ENCODE peak calls at places on chromosome 20, in ten cellular contexts. G is dorsolateral prefrontal cortex, U is Calu3, S is neural crest cell, C is endothelial cell, V is BE2C, F is GM13976, J is choroid plexus epithelial cell, H is right lobe of liver, I is cardiac fibroblast. M is an unnamed sample.

GRCh38 chr20:50267041-50267865 is 76.6 kb downstream of the CEBPB start:
- DNase-seq in G (no peak), U (peak), S (no peak), C (no peak), V (no peak), F (no peak), J (peak), H (no peak), I (peak), M (no peak)

GRCh38 chr20:3760980-3761379 is 6.6 kb downstream of the ADISSP start:
- DNase-seq in G (no peak), U (no peak), S (no peak), C (no peak), V (no peak), F (no peak), J (no peak), H (no peak), I (no peak), M (peak)

GRCh38 chr20:25288291-25289181 is 40.7 kb downstream of the PYGB start:
- DNase-seq in G (peak), U (no peak), S (no peak), C (no peak), V (peak), F (peak), J (no peak), H (peak), I (no peak), M (no peak)

GRCh38 chr20:44911264-44911921 is 1.5 kb downstream of the PABPC1L start:
- DNase-seq in G (no peak), U (peak), S (peak), C (peak), V (peak), F (peak), J (peak), H (peak), I (peak), M (peak)

GRCh38 chr20:34495928-34496327 is 20.3 kb upstream of the DYNLRB1 start:
- DNase-seq in G (no peak), U (no peak), S (no peak), C (no peak), V (no peak), F (no peak), J (no peak), H (no peak), I (no peak), M (no peak)

GRCh38 chr20:23136893-23137745 is 51.0 kb upstream of the CD93 start:
- DNase-seq in G (no peak), U (peak), S (no peak), C (no peak), V (no peak), F (no peak), J (no peak), H (peak), I (no peak), M (no peak)

GRCh38 chr20:62707981-62708521 is 585 bp upstream of the NTSR1 start:
- DNase-seq in G (no peak), U (peak), S (no peak), C (peak), V (peak), F (no peak), J (no peak), H (no peak), I (no peak), M (no peak)

GRCh38 chr20:23086056-23086551 is at the start of gene CD93:
- DNase-seq in G (no peak), U (no peak), S (no peak), C (peak), V (no peak), F (peak), J (peak), H (no peak), I (peak), M (no peak)

GRCh38 chr20:5085380-5085779 is 34.4 kb downstream of the PCNA start:
- DNase-seq in G (no peak), U (no peak), S (no peak), C (no peak), V (no peak), F (no peak), J (no peak), H (no peak), I (no peak), M (no peak)

GRCh38 chr20:4230651-4231050 is 215.3 kb upstream of the RNF24 start:
- DNase-seq in G (no peak), U (no peak), S (no peak), C (no peak), V (no peak), F (no peak), J (no peak), H (no peak), I (no peak), M (peak)

GRCh38 chr20:1292620-1293019 is 26.5 kb downstream of the SNPH start:
- DNase-seq in G (no peak), U (no peak), S (no peak), C (no peak), V (no peak), F (no peak), J (no peak), H (no peak), I (no peak), M (no peak)

GRCh38 chr20:10501377-10501776 is 66.3 kb downstream of the SLX4IP start:
- DNase-seq in G (no peak), U (no peak), S (no peak), C (no peak), V (no peak), F (no peak), J (no peak), H (no peak), I (peak), M (no peak)

GRCh38 chr20:57244627-57245214 is 21.7 kb downstream of the BMP7 start:
- DNase-seq in G (no peak), U (no peak), S (no peak), C (no peak), V (peak), F (no peak), J (no peak), H (no peak), I (no peak), M (no peak)
- TF ChIP-seq CTCF in G (no peak), U (no peak), S (no peak), C (no peak), V (peak), F (no peak), J (no peak), H (no peak), I (no peak), M (no peak)

DNA sequence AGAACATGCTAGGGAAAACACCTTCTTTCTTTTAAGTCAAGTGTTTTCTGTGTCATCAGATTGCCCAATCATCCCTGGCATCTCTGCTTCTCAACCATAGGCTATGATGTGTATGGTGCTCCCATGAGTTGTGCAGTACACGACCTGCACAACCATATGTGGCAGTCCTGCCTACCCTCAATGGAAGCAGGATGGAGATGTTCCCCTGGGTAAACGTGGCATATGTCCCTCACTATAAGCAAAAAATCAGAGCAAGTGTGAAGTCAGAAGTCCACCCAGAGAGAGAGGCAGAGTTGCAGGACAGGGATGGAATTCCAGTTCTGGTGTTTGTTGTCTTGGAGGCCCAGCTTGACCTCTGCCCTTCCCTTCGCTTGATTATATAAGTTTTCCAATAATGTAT is 10.3 kb upstream of the SNHG17 start:
- DNase-seq in G (no peak), U (no peak), S (no peak), C (no peak), V (no peak), F (no peak), J (no peak), H (no peak), I (no peak), M (no peak)
- TF ChIP-seq CTCF in G (no peak), U (no peak), S (no peak), C (no peak), V (no peak), F (no peak), J (no peak), H (no peak), I (no peak), M (no peak)

DNA sequence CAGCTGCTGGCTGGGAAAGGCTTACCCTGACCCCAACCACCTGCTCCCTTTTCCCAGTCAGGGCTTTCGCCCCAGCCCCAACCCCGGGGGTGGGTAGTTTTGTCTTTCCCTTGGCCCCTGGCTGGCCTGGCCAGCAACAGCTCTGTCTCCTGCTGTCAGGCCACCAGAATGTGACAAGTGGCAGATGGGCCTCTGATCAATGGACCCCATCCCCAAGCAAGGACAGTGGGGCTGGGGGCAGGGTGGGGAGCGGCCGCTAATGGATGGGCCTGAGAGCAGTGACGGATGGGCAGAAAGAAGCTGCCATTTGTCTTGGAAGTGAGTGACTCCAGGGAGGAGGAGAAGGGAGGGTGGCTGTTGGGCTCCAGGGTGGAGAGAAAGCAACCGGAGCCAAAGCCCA is 121.6 kb downstream of the DHX35 start:
- DNase-seq in G (no peak), U (no peak), S (no peak), C (no peak), V (no peak), F (no peak), J (no peak), H (no peak), I (no peak), M (no peak)
- TF ChIP-seq CTCF in G (no peak), U (no peak), S (no peak), C (no peak), V (no peak), F (no peak), J (no peak), H (no peak), I (no peak), M (no peak)

DNA sequence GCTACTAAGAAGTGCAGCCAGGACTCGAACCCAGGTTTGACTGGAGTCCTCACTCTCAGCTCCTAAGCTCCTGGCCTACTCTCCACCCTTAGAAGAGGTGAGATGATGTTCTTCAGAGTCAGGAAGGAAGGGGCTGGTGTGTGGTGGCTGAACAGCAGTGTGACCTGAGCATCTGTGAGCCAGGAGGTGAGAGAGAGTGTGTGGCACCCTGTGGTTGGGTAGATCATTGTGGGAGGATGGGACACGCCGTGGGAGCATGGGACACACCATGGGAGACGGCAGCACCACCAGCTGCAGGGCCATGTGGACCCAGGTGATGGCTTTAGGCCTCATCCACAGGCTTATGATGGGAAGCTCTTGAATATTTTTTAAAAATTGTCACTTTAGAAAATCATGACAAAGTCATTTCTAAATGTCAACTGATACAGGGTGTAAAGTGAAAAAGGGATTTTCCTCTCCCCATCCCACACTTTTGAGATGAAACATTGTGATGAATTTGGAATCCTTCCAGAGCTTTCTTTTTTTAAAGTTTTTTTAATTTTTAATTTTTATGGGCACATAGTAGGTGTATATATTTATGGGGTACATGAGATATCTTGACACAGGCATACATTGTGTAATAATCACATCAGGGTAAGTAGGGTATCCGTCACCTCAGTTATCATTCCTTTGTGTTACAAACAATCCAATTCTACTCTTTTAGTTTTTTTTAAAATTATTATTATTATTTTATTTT is 31.6 kb downstream of the SRC start:
- DNase-seq in G (no peak), U (no peak), S (no peak), C (no peak), V (no peak), F (no peak), J (no peak), H (peak), I (no peak), M (no peak)
- TF ChIP-seq CTCF in G (no peak), U (no peak), S (no peak), C (no peak), V (no peak), F (no peak), J (no peak), H (no peak), I (no peak), M (no peak)

GRCh38 chr20:20571068-20571780 is 141.2 kb downstream of the RALGAPA2 start:
- DNase-seq in G (no peak), U (no peak), S (no peak), C (no peak), V (no peak), F (no peak), J (no peak), H (no peak), I (no peak), M (no peak)
- TF ChIP-seq CTCF in G (no peak), U (no peak), S (no peak), C (no peak), V (no peak), F (no peak), J (no peak), H (no peak), I (no peak), M (no peak)

GRCh38 chr20:42959996-42960395 is 229.7 kb downstream of the PTPRT start:
- DNase-seq in G (no peak), U (no peak), S (no peak), C (no peak), V (no peak), F (no peak), J (no peak), H (no peak), I (no peak), M (no peak)

GRCh38 chr20:42949865-42950264 is 239.8 kb downstream of the PTPRT start:
- DNase-seq in G (no peak), U (peak), S (no peak), C (no peak), V (no peak), F (no peak), J (no peak), H (no peak), I (no peak), M (no peak)

GRCh38 chr20:42957014-42957694 is 232.6 kb downstream of the PTPRT start:
- DNase-seq in G (no peak), U (peak), S (no peak), C (no peak), V (no peak), F (no peak), J (no peak), H (no peak), I (no peak), M (no peak)

GRCh38 chr20:42958367-42959112 is 231.2 kb downstream of the PTPRT start:
- DNase-seq in G (no peak), U (no peak), S (no peak), C (no peak), V (no peak), F (no peak), J (no peak), H (no peak), I (no peak), M (no peak)

GRCh38 chr20:42955713-42956112 is 234.0 kb downstream of the PTPRT start:
- DNase-seq in G (no peak), U (no peak), S (no peak), C (no peak), V (no peak), F (no peak), J (no peak), H (no peak), I (no peak), M (no peak)
- TF ChIP-seq CTCF in G (no peak), U (no peak), S (no peak), C (no peak), V (no peak), F (no peak), J (no peak), H (no peak), I (no peak), M (no peak)

GRCh38 chr20:48706710-48707339 is 121.0 kb downstream of the PREX1 start:
- DNase-seq in G (no peak), U (no peak), S (no peak), C (no peak), V (no peak), F (no peak), J (no peak), H (no peak), I (no peak), M (no peak)
- TF ChIP-seq CTCF in G (no peak), U (no peak), S (no peak), C (no peak), V (no peak), F (no peak), J (peak), H (no peak), I (peak), M (no peak)

DNA sequence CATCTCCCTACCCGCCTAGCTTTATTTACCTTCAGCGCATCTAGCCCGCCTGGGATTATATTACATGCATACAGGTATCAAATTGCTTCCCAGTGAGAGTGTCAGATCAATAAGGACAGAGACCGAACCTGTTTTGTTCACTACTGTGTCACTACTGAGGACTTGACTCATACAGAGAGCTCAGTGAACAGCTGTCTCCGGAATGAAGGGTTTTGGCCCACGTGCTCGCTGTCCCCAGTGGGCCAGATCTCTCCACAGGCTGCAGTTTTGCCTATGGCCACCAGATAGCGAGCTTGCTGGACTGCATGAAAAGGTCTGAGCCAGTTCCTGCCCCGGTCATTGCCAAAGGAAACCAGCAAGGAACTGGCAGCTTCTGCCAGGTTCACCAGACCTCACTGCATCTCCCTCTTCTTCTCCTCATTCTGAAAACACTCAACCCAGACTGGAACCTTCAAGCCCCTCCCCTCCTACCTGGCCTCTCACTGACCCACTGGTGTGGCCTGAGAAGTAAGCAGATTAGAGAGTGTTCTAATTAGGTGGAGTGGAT is 150.8 kb downstream of the ZMYND8 start:
- DNase-seq in G (peak), U (peak), S (peak), C (peak), V (peak), F (peak), J (peak), H (peak), I (peak), M (peak)
- TF ChIP-seq CTCF in G (peak), U (peak), S (peak), C (peak), V (peak), F (peak), J (peak), H (peak), I (peak), M (peak)